ENCODE peak calls at places on chromosomes 1 and 21, in ten cellular contexts. One of them, this sample, is unnamed.

GRCh38 chr1:65002156-65002507 is 35.8 kb upstream of the JAK1 start:
- DNase-seq in CD4-positive, alpha-beta T cell: no peak
- DNase-seq in NCI-H1105 treated with DMSO at 0.1 percent for 48 hours: peak
- DNase-seq in A673: no peak
- DNase-seq in memory B cell: no peak
- DNase-seq in lung: no peak
- DNase-seq in activated naive CD8-positive, alpha-beta T cell treated with anti-CD3 and anti-CD28 coated beads for 36 hours: no peak
- DNase-seq in NCI-H345: no peak
- DNase-seq in astrocyte of the spinal cord: no peak
- DNase-seq in neuronal stem cell: no peak
- DNase-seq in this sample: peak

GRCh38 chr1:168676861-168677260 is 52.1 kb downstream of the DPT start:
- DNase-seq in activated naive CD8-positive, alpha-beta T cell treated with anti-CD3 and anti-CD28 coated beads for 36 hours: no peak
- DNase-seq in neuronal stem cell: no peak
- DNase-seq in A673: no peak
- DNase-seq in lung: no peak
- DNase-seq in NCI-H345: no peak
- DNase-seq in memory B cell: no peak
- DNase-seq in CD4-positive, alpha-beta T cell: no peak
- DNase-seq in astrocyte of the spinal cord: no peak
- DNase-seq in NCI-H1105 treated with DMSO at 0.1 percent for 48 hours: no peak
- DNase-seq in this sample: no peak

GRCh38 chr1:6126028-6126427 is 54.1 kb downstream of the CHD5 start:
- DNase-seq in memory B cell: no peak
- DNase-seq in neuronal stem cell: no peak
- DNase-seq in astrocyte of the spinal cord: no peak
- DNase-seq in lung: no peak
- DNase-seq in NCI-H345: no peak
- DNase-seq in NCI-H1105 treated with DMSO at 0.1 percent for 48 hours: no peak
- DNase-seq in A673: no peak
- DNase-seq in CD4-positive, alpha-beta T cell: no peak
- DNase-seq in activated naive CD8-positive, alpha-beta T cell treated with anti-CD3 and anti-CD28 coated beads for 36 hours: no peak
- DNase-seq in this sample: no peak

GRCh38 chr1:215623162-215623561 is 56.1 kb downstream of the KCTD3 start:
- DNase-seq in A673: no peak
- DNase-seq in lung: no peak
- DNase-seq in CD4-positive, alpha-beta T cell: no peak
- DNase-seq in NCI-H345: no peak
- DNase-seq in neuronal stem cell: no peak
- DNase-seq in astrocyte of the spinal cord: no peak
- DNase-seq in NCI-H1105 treated with DMSO at 0.1 percent for 48 hours: no peak
- DNase-seq in memory B cell: no peak
- DNase-seq in activated naive CD8-positive, alpha-beta T cell treated with anti-CD3 and anti-CD28 coated beads for 36 hours: no peak
- DNase-seq in this sample: no peak

GRCh38 chr21:39518055-39518844 is 66.5 kb downstream of the SH3BGR start:
- DNase-seq in NCI-H345: peak
- DNase-seq in neuronal stem cell: peak
- DNase-seq in astrocyte of the spinal cord: peak
- DNase-seq in NCI-H1105 treated with DMSO at 0.1 percent for 48 hours: peak
- DNase-seq in memory B cell: peak
- DNase-seq in CD4-positive, alpha-beta T cell: no peak
- DNase-seq in activated naive CD8-positive, alpha-beta T cell treated with anti-CD3 and anti-CD28 coated beads for 36 hours: peak
- DNase-seq in A673: peak
- DNase-seq in lung: peak
- DNase-seq in this sample: peak

GRCh38 chr1:30881266-30882181 is 27.0 kb downstream of the SDC3 start:
- DNase-seq in astrocyte of the spinal cord: no peak
- DNase-seq in CD4-positive, alpha-beta T cell: no peak
- DNase-seq in A673: no peak
- DNase-seq in memory B cell: peak
- DNase-seq in NCI-H345: no peak
- DNase-seq in neuronal stem cell: no peak
- DNase-seq in lung: no peak
- DNase-seq in activated naive CD8-positive, alpha-beta T cell treated with anti-CD3 and anti-CD28 coated beads for 36 hours: no peak
- DNase-seq in NCI-H1105 treated with DMSO at 0.1 percent for 48 hours: no peak
- DNase-seq in this sample: no peak

GRCh38 chr1:206575165-206575893 is 36.9 kb downstream of the EIF2D start:
- DNase-seq in activated naive CD8-positive, alpha-beta T cell treated with anti-CD3 and anti-CD28 coated beads for 36 hours: no peak
- DNase-seq in NCI-H345: no peak
- DNase-seq in lung: peak
- DNase-seq in neuronal stem cell: no peak
- DNase-seq in CD4-positive, alpha-beta T cell: no peak
- DNase-seq in A673: peak
- DNase-seq in memory B cell: peak
- DNase-seq in NCI-H1105 treated with DMSO at 0.1 percent for 48 hours: peak
- DNase-seq in astrocyte of the spinal cord: peak
- DNase-seq in this sample: no peak

GRCh38 chr1:116681343-116681899 is 13.9 kb upstream of the IGSF3 start:
- DNase-seq in A673: no peak
- DNase-seq in neuronal stem cell: no peak
- DNase-seq in astrocyte of the spinal cord: no peak
- DNase-seq in NCI-H345: no peak
- DNase-seq in activated naive CD8-positive, alpha-beta T cell treated with anti-CD3 and anti-CD28 coated beads for 36 hours: no peak
- DNase-seq in memory B cell: no peak
- DNase-seq in lung: no peak
- DNase-seq in NCI-H1105 treated with DMSO at 0.1 percent for 48 hours: no peak
- DNase-seq in CD4-positive, alpha-beta T cell: no peak
- DNase-seq in this sample: no peak

GRCh38 chr1:10934150-10934818 is 78.2 kb upstream of the TARDBP start:
- DNase-seq in neuronal stem cell: no peak
- DNase-seq in NCI-H1105 treated with DMSO at 0.1 percent for 48 hours: no peak
- DNase-seq in lung: no peak
- DNase-seq in memory B cell: no peak
- DNase-seq in activated naive CD8-positive, alpha-beta T cell treated with anti-CD3 and anti-CD28 coated beads for 36 hours: no peak
- DNase-seq in A673: no peak
- DNase-seq in CD4-positive, alpha-beta T cell: no peak
- DNase-seq in astrocyte of the spinal cord: no peak
- DNase-seq in NCI-H345: no peak
- DNase-seq in this sample: no peak

GRCh38 chr1:235996048-235996785 is 68.7 kb downstream of the NID1 start:
- DNase-seq in A673: no peak
- DNase-seq in NCI-H345: peak
- DNase-seq in CD4-positive, alpha-beta T cell: no peak
- DNase-seq in activated naive CD8-positive, alpha-beta T cell treated with anti-CD3 and anti-CD28 coated beads for 36 hours: no peak
- DNase-seq in lung: no peak
- DNase-seq in memory B cell: no peak
- DNase-seq in neuronal stem cell: no peak
- DNase-seq in NCI-H1105 treated with DMSO at 0.1 percent for 48 hours: peak
- DNase-seq in astrocyte of the spinal cord: no peak
- DNase-seq in this sample: no peak

GRCh38 chr21:41864311-41865001 is 14.7 kb downstream of the PRDM15 start:
- DNase-seq in memory B cell: no peak
- DNase-seq in activated naive CD8-positive, alpha-beta T cell treated with anti-CD3 and anti-CD28 coated beads for 36 hours: no peak
- DNase-seq in NCI-H345: no peak
- DNase-seq in NCI-H1105 treated with DMSO at 0.1 percent for 48 hours: no peak
- DNase-seq in A673: no peak
- DNase-seq in CD4-positive, alpha-beta T cell: no peak
- DNase-seq in astrocyte of the spinal cord: no peak
- DNase-seq in lung: no peak
- DNase-seq in neuronal stem cell: no peak
- DNase-seq in this sample: no peak

GRCh38 chr1:14787604-14788003 is 189.1 kb downstream of the KAZN start:
- DNase-seq in memory B cell: no peak
- DNase-seq in CD4-positive, alpha-beta T cell: no peak
- DNase-seq in A673: no peak
- DNase-seq in neuronal stem cell: no peak
- DNase-seq in astrocyte of the spinal cord: no peak
- DNase-seq in lung: no peak
- DNase-seq in activated naive CD8-positive, alpha-beta T cell treated with anti-CD3 and anti-CD28 coated beads for 36 hours: no peak
- DNase-seq in NCI-H1105 treated with DMSO at 0.1 percent for 48 hours: no peak
- DNase-seq in NCI-H345: peak
- DNase-seq in this sample: no peak

GRCh38 chr1:147168626-147169058 is 3.6 kb downstream of the PRKAB2 start:
- DNase-seq in NCI-H345: peak
- DNase-seq in NCI-H1105 treated with DMSO at 0.1 percent for 48 hours: peak
- DNase-seq in lung: no peak
- DNase-seq in CD4-positive, alpha-beta T cell: no peak
- DNase-seq in memory B cell: no peak
- DNase-seq in A673: no peak
- DNase-seq in astrocyte of the spinal cord: peak
- DNase-seq in activated naive CD8-positive, alpha-beta T cell treated with anti-CD3 and anti-CD28 coated beads for 36 hours: no peak
- DNase-seq in neuronal stem cell: no peak
- DNase-seq in this sample: no peak

GRCh38 chr1:47432071-47433036 is 5.5 kb upstream of the FOXD2 start:
- DNase-seq in NCI-H1105 treated with DMSO at 0.1 percent for 48 hours: no peak
- DNase-seq in neuronal stem cell: peak
- DNase-seq in activated naive CD8-positive, alpha-beta T cell treated with anti-CD3 and anti-CD28 coated beads for 36 hours: peak
- DNase-seq in memory B cell: no peak
- DNase-seq in astrocyte of the spinal cord: peak
- DNase-seq in lung: peak
- DNase-seq in NCI-H345: peak
- DNase-seq in CD4-positive, alpha-beta T cell: peak
- DNase-seq in A673: peak
- DNase-seq in this sample: no peak

GRCh38 chr1:234486858-234487830 is 8.2 kb upstream of the TARBP1 start:
- DNase-seq in CD4-positive, alpha-beta T cell: no peak
- DNase-seq in A673: peak
- DNase-seq in memory B cell: no peak
- DNase-seq in lung: no peak
- DNase-seq in astrocyte of the spinal cord: peak
- DNase-seq in neuronal stem cell: peak
- DNase-seq in activated naive CD8-positive, alpha-beta T cell treated with anti-CD3 and anti-CD28 coated beads for 36 hours: peak
- DNase-seq in NCI-H1105 treated with DMSO at 0.1 percent for 48 hours: no peak
- DNase-seq in NCI-H345: no peak
- DNase-seq in this sample: peak

GRCh38 chr1:199202331-199202730 is 563.5 kb downstream of the PTPRC start:
- DNase-seq in CD4-positive, alpha-beta T cell: no peak
- DNase-seq in astrocyte of the spinal cord: no peak
- DNase-seq in activated naive CD8-positive, alpha-beta T cell treated with anti-CD3 and anti-CD28 coated beads for 36 hours: no peak
- DNase-seq in neuronal stem cell: no peak
- DNase-seq in A673: no peak
- DNase-seq in lung: no peak
- DNase-seq in NCI-H345: no peak
- DNase-seq in memory B cell: no peak
- DNase-seq in NCI-H1105 treated with DMSO at 0.1 percent for 48 hours: no peak
- DNase-seq in this sample: no peak

GRCh38 chr1:10714337-10715114 is 81.9 kb downstream of the CASZ1 start:
- DNase-seq in astrocyte of the spinal cord: peak
- DNase-seq in NCI-H345: no peak
- DNase-seq in NCI-H1105 treated with DMSO at 0.1 percent for 48 hours: no peak
- DNase-seq in lung: peak
- DNase-seq in neuronal stem cell: peak
- DNase-seq in memory B cell: no peak
- DNase-seq in CD4-positive, alpha-beta T cell: no peak
- DNase-seq in activated naive CD8-positive, alpha-beta T cell treated with anti-CD3 and anti-CD28 coated beads for 36 hours: no peak
- DNase-seq in A673: no peak
- DNase-seq in this sample: no peak

GRCh38 chr1:92291372-92291999 is 7.3 kb downstream of the GLMN start:
- DNase-seq in memory B cell: no peak
- DNase-seq in neuronal stem cell: no peak
- DNase-seq in astrocyte of the spinal cord: peak
- DNase-seq in CD4-positive, alpha-beta T cell: no peak
- DNase-seq in NCI-H345: peak
- DNase-seq in A673: peak
- DNase-seq in lung: no peak
- DNase-seq in NCI-H1105 treated with DMSO at 0.1 percent for 48 hours: peak
- DNase-seq in activated naive CD8-positive, alpha-beta T cell treated with anti-CD3 and anti-CD28 coated beads for 36 hours: no peak
- DNase-seq in this sample: no peak

GRCh38 chr1:5511381-5512097 is 480.7 kb downstream of the NPHP4 start:
- DNase-seq in A673: no peak
- DNase-seq in CD4-positive, alpha-beta T cell: no peak
- DNase-seq in neuronal stem cell: no peak
- DNase-seq in lung: no peak
- DNase-seq in astrocyte of the spinal cord: no peak
- DNase-seq in memory B cell: no peak
- DNase-seq in NCI-H1105 treated with DMSO at 0.1 percent for 48 hours: no peak
- DNase-seq in activated naive CD8-positive, alpha-beta T cell treated with anti-CD3 and anti-CD28 coated beads for 36 hours: no peak
- DNase-seq in NCI-H345: no peak
- DNase-seq in this sample: no peak

GRCh38 chr1:11680270-11681070 is 478 bp downstream of the MAD2L2 start:
- DNase-seq in neuronal stem cell: no peak
- DNase-seq in NCI-H1105 treated with DMSO at 0.1 percent for 48 hours: no peak
- DNase-seq in CD4-positive, alpha-beta T cell: no peak
- DNase-seq in A673: no peak
- DNase-seq in activated naive CD8-positive, alpha-beta T cell treated with anti-CD3 and anti-CD28 coated beads for 36 hours: peak
- DNase-seq in lung: no peak
- DNase-seq in memory B cell: no peak
- DNase-seq in NCI-H345: no peak
- DNase-seq in astrocyte of the spinal cord: no peak
- DNase-seq in this sample: no peak

GRCh38 chr1:177351361-177352108 is 180.8 kb downstream of the BRINP2 start:
- DNase-seq in astrocyte of the spinal cord: no peak
- DNase-seq in memory B cell: no peak
- DNase-seq in neuronal stem cell: peak
- DNase-seq in activated naive CD8-positive, alpha-beta T cell treated with anti-CD3 and anti-CD28 coated beads for 36 hours: no peak
- DNase-seq in NCI-H345: no peak
- DNase-seq in CD4-positive, alpha-beta T cell: no peak
- DNase-seq in lung: peak
- DNase-seq in NCI-H1105 treated with DMSO at 0.1 percent for 48 hours: no peak
- DNase-seq in A673: no peak
- DNase-seq in this sample: no peak

GRCh38 chr1:218424528-218424927 is 79.4 kb downstream of the TGFB2 start:
- DNase-seq in lung: no peak
- DNase-seq in astrocyte of the spinal cord: peak
- DNase-seq in CD4-positive, alpha-beta T cell: no peak
- DNase-seq in A673: no peak
- DNase-seq in memory B cell: no peak
- DNase-seq in activated naive CD8-positive, alpha-beta T cell treated with anti-CD3 and anti-CD28 coated beads for 36 hours: no peak
- DNase-seq in NCI-H1105 treated with DMSO at 0.1 percent for 48 hours: no peak
- DNase-seq in neuronal stem cell: no peak
- DNase-seq in NCI-H345: no peak
- DNase-seq in this sample: no peak

GRCh38 chr1:225919906-225920305 is 4.1 kb downstream of the PYCR2 start:
- DNase-seq in CD4-positive, alpha-beta T cell: no peak
- DNase-seq in astrocyte of the spinal cord: peak
- DNase-seq in lung: peak
- DNase-seq in NCI-H345: peak
- DNase-seq in neuronal stem cell: no peak
- DNase-seq in NCI-H1105 treated with DMSO at 0.1 percent for 48 hours: peak
- DNase-seq in activated naive CD8-positive, alpha-beta T cell treated with anti-CD3 and anti-CD28 coated beads for 36 hours: no peak
- DNase-seq in A673: peak
- DNase-seq in memory B cell: no peak
- DNase-seq in this sample: no peak

GRCh38 chr1:54227091-54227602 is 27.2 kb downstream of the MRPL37 start:
- DNase-seq in astrocyte of the spinal cord: peak
- DNase-seq in NCI-H1105 treated with DMSO at 0.1 percent for 48 hours: no peak
- DNase-seq in lung: no peak
- DNase-seq in activated naive CD8-positive, alpha-beta T cell treated with anti-CD3 and anti-CD28 coated beads for 36 hours: no peak
- DNase-seq in NCI-H345: no peak
- DNase-seq in CD4-positive, alpha-beta T cell: no peak
- DNase-seq in memory B cell: no peak
- DNase-seq in neuronal stem cell: no peak
- DNase-seq in A673: no peak
- DNase-seq in this sample: no peak

GRCh38 chr1:115976900-115977480 is 677 bp downstream of the SLC22A15 start:
- DNase-seq in neuronal stem cell: no peak
- DNase-seq in CD4-positive, alpha-beta T cell: no peak
- DNase-seq in astrocyte of the spinal cord: no peak
- DNase-seq in activated naive CD8-positive, alpha-beta T cell treated with anti-CD3 and anti-CD28 coated beads for 36 hours: no peak
- DNase-seq in A673: no peak
- DNase-seq in memory B cell: no peak
- DNase-seq in NCI-H345: no peak
- DNase-seq in lung: no peak
- DNase-seq in NCI-H1105 treated with DMSO at 0.1 percent for 48 hours: no peak
- DNase-seq in this sample: peak

GRCh38 chr1:248810727-248811513 is 14.8 kb downstream of the SH3BP5L start:
- DNase-seq in NCI-H1105 treated with DMSO at 0.1 percent for 48 hours: no peak
- DNase-seq in CD4-positive, alpha-beta T cell: no peak
- DNase-seq in neuronal stem cell: no peak
- DNase-seq in astrocyte of the spinal cord: peak
- DNase-seq in lung: no peak
- DNase-seq in activated naive CD8-positive, alpha-beta T cell treated with anti-CD3 and anti-CD28 coated beads for 36 hours: no peak
- DNase-seq in NCI-H345: no peak
- DNase-seq in A673: peak
- DNase-seq in memory B cell: no peak
- DNase-seq in this sample: no peak

GRCh38 chr1:29581256-29581655 is 344.9 kb downstream of the PTPRU start:
- DNase-seq in NCI-H1105 treated with DMSO at 0.1 percent for 48 hours: no peak
- DNase-seq in astrocyte of the spinal cord: no peak
- DNase-seq in neuronal stem cell: no peak
- DNase-seq in lung: no peak
- DNase-seq in CD4-positive, alpha-beta T cell: no peak
- DNase-seq in memory B cell: no peak
- DNase-seq in activated naive CD8-positive, alpha-beta T cell treated with anti-CD3 and anti-CD28 coated beads for 36 hours: no peak
- DNase-seq in A673: no peak
- DNase-seq in NCI-H345: no peak
- DNase-seq in this sample: no peak

GRCh38 chr1:153404768-153405167 is 11.6 kb upstream of the S100A7A start:
- DNase-seq in memory B cell: peak
- DNase-seq in astrocyte of the spinal cord: no peak
- DNase-seq in NCI-H345: no peak
- DNase-seq in neuronal stem cell: no peak
- DNase-seq in activated naive CD8-positive, alpha-beta T cell treated with anti-CD3 and anti-CD28 coated beads for 36 hours: peak
- DNase-seq in CD4-positive, alpha-beta T cell: peak
- DNase-seq in lung: peak
- DNase-seq in NCI-H1105 treated with DMSO at 0.1 percent for 48 hours: no peak
- DNase-seq in A673: peak
- DNase-seq in this sample: no peak